ENCODE peak calls at places on chromosome 18, in nine cellular contexts. R, T, N, P, D, G, I, M and X are unnamed samples.

GRCh38 chr18:21831413-21831831 is 90.8 kb downstream of the MIB1 start:
- DNase-seq in M (peak), T (no peak), G (peak), I (no peak), P (no peak), D (no peak), R (no peak), N (no peak), X (no peak)

GRCh38 chr18:62485684-62486083 is 37.1 kb upstream of the ZCCHC2 start:
- DNase-seq in D (peak), P (no peak), I (no peak), M (peak), G (peak), N (no peak), R (peak), T (peak), X (peak)

GRCh38 chr18:9719421-9719981 is 11.4 kb downstream of the RAB31 start:
- DNase-seq in N (no peak), P (no peak), I (no peak), D (no peak), M (no peak), G (no peak), T (peak), R (peak), X (no peak)

GRCh38 chr18:7459851-7460774 is 107.0 kb upstream of the PTPRM start:
- DNase-seq in G (no peak), R (no peak), M (peak), P (no peak), N (no peak), I (no peak), T (no peak), D (no peak), X (no peak)

GRCh38 chr18:58321986-58322385 is 278.0 kb downstream of the NEDD4L start:
- DNase-seq in G (no peak), N (peak), R (peak), M (peak), I (no peak), D (peak), P (peak), T (peak), X (peak)

GRCh38 chr18:66136039-66136438 is 385.2 kb downstream of the CDH7 start:
- DNase-seq in P (no peak), T (peak), M (no peak), D (no peak), I (no peak), N (no peak), R (no peak), G (no peak), X (no peak)

GRCh38 chr18:30245756-30246515 is 796.6 kb downstream of the DSC3 start:
- DNase-seq in I (no peak), M (no peak), G (no peak), N (no peak), R (no peak), D (no peak), P (no peak), T (no peak), X (no peak)

GRCh38 chr18:43720036-43720435 is 442.7 kb upstream of the SYT4 start:
- DNase-seq in N (no peak), I (no peak), D (no peak), M (no peak), G (no peak), R (no peak), P (no peak), T (peak), X (no peak)

GRCh38 chr18:79498662-79499061 is 102.9 kb downstream of the NFATC1 start:
- DNase-seq in D (no peak), M (no peak), P (no peak), R (no peak), T (no peak), G (no peak), I (no peak), N (no peak), X (no peak)

GRCh38 chr18:7300971-7301553 is 70.2 kb downstream of the LRRC30 start:
- DNase-seq in R (no peak), M (no peak), I (no peak), P (no peak), G (no peak), N (no peak), T (peak), D (peak), X (no peak)

GRCh38 chr18:80247403-80247916 is at the start of gene PARD6G:
- DNase-seq in D (peak), T (peak), R (peak), G (peak), N (peak), M (peak), I (peak), P (peak), X (no peak)

GRCh38 chr18:13372405-13372995 is 153.9 kb downstream of the LDLRAD4 start:
- DNase-seq in G (no peak), I (no peak), M (no peak), P (no peak), R (no peak), D (no peak), T (no peak), N (no peak), X (no peak)

GRCh38 chr18:69882965-69883668 is 64.6 kb downstream of the CD226 start:
- DNase-seq in N (no peak), T (no peak), G (no peak), D (no peak), I (no peak), M (no peak), P (no peak), R (no peak), X (no peak)

GRCh38 chr18:7941533-7941932 is 374.4 kb downstream of the PTPRM start:
- DNase-seq in P (peak), M (no peak), R (no peak), T (no peak), D (peak), I (no peak), G (no peak), N (no peak), X (no peak)

GRCh38 chr18:45962866-45963265 is 4.3 kb downstream of the EPG5 start:
- DNase-seq in T (peak), R (no peak), D (no peak), P (no peak), M (no peak), G (no peak), I (no peak), N (no peak), X (peak)

GRCh38 chr18:8882632-8883408 is 177.5 kb downstream of the MTCL1 start:
- DNase-seq in P (no peak), G (peak), T (no peak), R (no peak), D (peak), N (no peak), M (no peak), I (no peak), X (no peak)

GRCh38 chr18:49804096-49804495 is 9.2 kb downstream of the ACAA2 start:
- DNase-seq in M (no peak), G (no peak), P (no peak), T (no peak), R (no peak), N (no peak), I (no peak), D (no peak), X (no peak)

GRCh38 chr18:57998461-57998860 is 45.6 kb upstream of the NEDD4L start:
- DNase-seq in N (no peak), G (no peak), D (no peak), R (no peak), M (no peak), T (no peak), P (no peak), I (no peak), X (peak)

GRCh38 chr18:75810481-75810880 is 383.0 kb upstream of the SMIM21 start:
- DNase-seq in P (no peak), N (no peak), I (no peak), M (no peak), G (no peak), T (no peak), R (no peak), D (no peak), X (no peak)

GRCh38 chr18:76386886-76387285 is 108.2 kb downstream of the ZNF516 start:
- DNase-seq in R (no peak), D (no peak), I (no peak), N (no peak), M (no peak), G (no peak), P (no peak), T (no peak), X (no peak)

GRCh38 chr18:3094355-3094684 is 81.4 kb upstream of the LPIN2 start:
- DNase-seq in R (peak), N (no peak), G (no peak), I (no peak), T (no peak), M (no peak), D (no peak), P (no peak), X (no peak)

GRCh38 chr18:58247363-58247834 is 203.4 kb downstream of the NEDD4L start:
- DNase-seq in N (no peak), I (no peak), T (peak), G (peak), M (peak), P (peak), D (no peak), R (no peak), X (no peak)

GRCh38 chr18:64409511-64409910 is 260.6 kb upstream of the LINC00305 start:
- DNase-seq in G (peak), P (no peak), N (no peak), I (no peak), D (peak), R (no peak), T (peak), M (no peak), X (no peak)

GRCh38 chr18:75441921-75442320 is 14.4 kb upstream of the SMIM21 start:
- DNase-seq in T (no peak), D (no peak), I (no peak), R (no peak), N (no peak), M (no peak), G (no peak), P (no peak), X (no peak)

GRCh38 chr18:44128365-44128764 is 552.3 kb upstream of the SETBP1 start:
- DNase-seq in P (no peak), T (peak), R (no peak), M (no peak), N (no peak), D (no peak), I (no peak), G (no peak), X (no peak)

GRCh38 chr18:48445540-48445939 is 36.4 kb upstream of the ZBTB7C start:
- DNase-seq in P (peak), M (no peak), D (peak), G (peak), N (peak), T (peak), I (peak), R (peak), X (peak)

GRCh38 chr18:8988262-8988871 is 114.1 kb upstream of the NDUFV2 start:
- DNase-seq in T (peak), I (peak), P (peak), D (peak), M (peak), R (peak), G (peak), N (peak), X (no peak)

GRCh38 chr18:21051615-21052014 is 60.0 kb downstream of the ROCK1 start:
- DNase-seq in N (no peak), D (no peak), P (no peak), G (no peak), T (no peak), R (no peak), I (no peak), M (no peak), X (no peak)

GRCh38 chr18:62324917-62325805 is at the start of gene TNFRSF11A:
- DNase-seq in M (no peak), N (peak), G (no peak), D (peak), R (no peak), T (no peak), P (peak), I (peak), X (no peak)

GRCh38 chr18:78482378-78482777 is 497.2 kb upstream of the SALL3 start:
- DNase-seq in I (no peak), N (no peak), M (no peak), R (no peak), P (no peak), D (no peak), G (no peak), T (no peak), X (no peak)

GRCh38 chr18:13035249-13035914 is 44.2 kb downstream of the CEP192 start:
- DNase-seq in R (no peak), T (peak), M (no peak), D (no peak), I (no peak), P (no peak), G (no peak), N (no peak), X (no peak)

GRCh38 chr18:487371-487770 is 13.1 kb downstream of the COLEC12 start:
- DNase-seq in N (no peak), P (no peak), I (no peak), T (no peak), R (no peak), G (no peak), D (peak), M (no peak), X (no peak)

GRCh38 chr18:59861963-59862819 is 37.6 kb upstream of the PMAIP1 start:
- DNase-seq in I (no peak), R (peak), T (no peak), P (no peak), D (no peak), N (no peak), G (peak), M (no peak), X (no peak)

GRCh38 chr18:60485207-60485606 is 112.6 kb upstream of the MC4R start:
- DNase-seq in T (peak), I (no peak), M (no peak), R (no peak), P (no peak), D (no peak), N (no peak), G (no peak), X (no peak)